ENCODE peak calls at places on chromosomes 5 and 9, in seven cellular contexts. E, U, F, Q, Z, B and D are unnamed samples.

GRCh38 chr5:80408475-80408875 is 611 bp downstream of the ZFYVE16 start:
- DNase-seq in E (peak; percentile 67), U (no peak), F (no peak), Q (no peak), Z (no peak), B (no peak), D (no peak)

GRCh38 chr5:143244000-143244736 is 159.3 kb downstream of the NR3C1 start:
- DNase-seq in E (peak; percentile 81), U (no peak), F (no peak), Q (peak; percentile 54), Z (peak; percentile 35), B (no peak), D (no peak)

GRCh38 chr9:131995382-131995781 is 84.3 kb downstream of the MED27 start:
- DNase-seq in E (peak; percentile 15), U (no peak), F (no peak), Q (no peak), Z (no peak), B (no peak), D (no peak)

GRCh38 chr5:131595088-131596033 is 39.7 kb downstream of the RAPGEF6 start:
- DNase-seq in E (no peak), U (no peak), F (no peak), Q (no peak), Z (no peak), B (no peak), D (no peak)

GRCh38 chr5:66958984-66959641 is 237.5 kb downstream of the CD180 start:
- DNase-seq in E (no peak), U (no peak), F (peak; percentile 21), Q (peak; percentile 42), Z (no peak), B (no peak), D (no peak)

GRCh38 chr9:14189578-14189977 is 124.4 kb downstream of the NFIB start:
- DNase-seq in E (no peak), U (no peak), F (no peak), Q (no peak), Z (no peak), B (no peak), D (no peak)

GRCh38 chr9:97906236-97906831 is 16.0 kb downstream of the TRMO start:
- DNase-seq in E (no peak), U (no peak), F (no peak), Q (no peak), Z (no peak), B (no peak), D (no peak)

GRCh38 chr5:136276946-136277345 is 84.0 kb upstream of the SMIM32 start:
- DNase-seq in E (no peak), U (no peak), F (no peak), Q (no peak), Z (no peak), B (no peak), D (no peak)

GRCh38 chr5:68046445-68046844 is 169.1 kb upstream of the PIK3R1 start:
- DNase-seq in E (peak; percentile 24), U (no peak), F (no peak), Q (no peak), Z (no peak), B (no peak), D (no peak)

GRCh38 chr9:589723-590122 is 251.8 kb upstream of the DMRT1 start:
- DNase-seq in E (no peak), U (no peak), F (no peak), Q (no peak), Z (no peak), B (no peak), D (no peak)

GRCh38 chr5:124438390-124439380 is 307.8 kb downstream of the ZNF608 start:
- DNase-seq in E (no peak), U (no peak), F (peak; percentile 37), Q (no peak), Z (no peak), B (no peak), D (no peak)

GRCh38 chr5:124278636-124279035 is 467.8 kb downstream of the ZNF608 start:
- DNase-seq in E (no peak), U (no peak), F (no peak), Q (no peak), Z (no peak), B (no peak), D (no peak)

GRCh38 chr5:38138574-38138973 is 119.8 kb upstream of the EGFLAM start:
- DNase-seq in E (no peak), U (no peak), F (no peak), Q (no peak), Z (no peak), B (no peak), D (no peak)

GRCh38 chr5:113293068-113293571 is 141.7 kb downstream of the TSSK1B start:
- DNase-seq in E (no peak), U (no peak), F (peak; percentile 57), Q (no peak), Z (no peak), B (no peak), D (no peak)

GRCh38 chr5:159965031-159965837 is 43.7 kb upstream of the TTC1 start:
- DNase-seq in E (peak; percentile 36), U (peak; percentile 79), F (peak; percentile 86), Q (peak; percentile 47), Z (no peak), B (no peak), D (no peak)

GRCh38 chr5:138752951-138753793 is at the start of gene CTNNA1:
- DNase-seq in E (peak; percentile 84), U (peak; percentile 93), F (peak; percentile 92), Q (peak; percentile 78), Z (peak; percentile 36), B (peak; percentile 72), D (peak; percentile 83)

GRCh38 chr5:191036-191948 is at the start of gene LRRC14B:
- DNase-seq in E (no peak), U (peak; percentile 84), F (no peak), Q (no peak), Z (no peak), B (no peak), D (no peak)

GRCh38 chr9:131837316-131837715 is 97.4 kb upstream of the RAPGEF1 start:
- DNase-seq in E (peak; percentile 36), U (no peak), F (peak; percentile 49), Q (no peak), Z (no peak), B (no peak), D (no peak)

GRCh38 chr9:132056717-132057429 is 22.8 kb downstream of the MED27 start:
- DNase-seq in E (no peak), U (no peak), F (no peak), Q (no peak), Z (no peak), B (no peak), D (no peak)

GRCh38 chr5:138705007-138705406 is 48.2 kb upstream of the CTNNA1 start:
- DNase-seq in E (no peak), U (no peak), F (no peak), Q (no peak), Z (no peak), B (no peak), D (no peak)

GRCh38 chr9:69898714-69899209 is 78.1 kb downstream of the CFAP95 start:
- DNase-seq in E (no peak), U (no peak), F (no peak), Q (no peak), Z (no peak), B (no peak), D (no peak)

GRCh38 chr9:75775173-75775572 is 115.3 kb upstream of the PCSK5 start:
- DNase-seq in E (no peak), U (no peak), F (no peak), Q (no peak), Z (no peak), B (no peak), D (no peak)

GRCh38 chr5:141821430-141821925 is 56.7 kb downstream of the PCDH1 start:
- DNase-seq in E (peak; percentile 27), U (no peak), F (peak; percentile 61), Q (no peak), Z (no peak), B (no peak), D (no peak)

GRCh38 chr5:11075010-11075860 is 314.2 kb upstream of the DAP start:
- DNase-seq in E (no peak), U (no peak), F (peak; percentile 53), Q (no peak), Z (no peak), B (no peak), D (no peak)
- TF ChIP-seq CTCF in E (no peak), U (no peak), F (peak; percentile 72), Q (no peak), Z (no peak), B (no peak), D (peak; percentile 45)

GRCh38 chr9:7259544-7260241 is 501.9 kb downstream of the KDM4C start:
- DNase-seq in E (no peak), U (no peak), F (no peak), Q (no peak), Z (no peak), B (no peak), D (no peak)
- TF ChIP-seq CTCF in E (peak; percentile 19), U (no peak), F (peak; percentile 28), Q (no peak), Z (no peak), B (no peak), D (no peak)

GRCh38 chr9:37939575-37940095 is 35.7 kb upstream of the SLC25A51 start:
- DNase-seq in E (no peak), U (no peak), F (no peak), Q (no peak), Z (no peak), B (no peak), D (no peak)

GRCh38 chr9:37938121-37938906 is 34.4 kb upstream of the SLC25A51 start:
- DNase-seq in E (no peak), U (no peak), F (peak; percentile 37), Q (no peak), Z (no peak), B (no peak), D (no peak)

GRCh38 chr9:37943329-37944265 is 39.7 kb upstream of the SLC25A51 start:
- DNase-seq in E (no peak), U (no peak), F (no peak), Q (peak; percentile 66), Z (no peak), B (no peak), D (no peak)

GRCh38 chr9:37942616-37943328 is 38.8 kb upstream of the SLC25A51 start:
- DNase-seq in E (no peak), U (no peak), F (no peak), Q (no peak), Z (no peak), B (no peak), D (no peak)

GRCh38 chr9:37941253-37941652 is 37.3 kb upstream of the SLC25A51 start:
- DNase-seq in E (no peak), U (no peak), F (no peak), Q (no peak), Z (no peak), B (no peak), D (no peak)
- TF ChIP-seq CTCF in E (no peak), U (no peak), F (peak; percentile 13), Q (no peak), Z (no peak), B (no peak), D (no peak)

DNA sequence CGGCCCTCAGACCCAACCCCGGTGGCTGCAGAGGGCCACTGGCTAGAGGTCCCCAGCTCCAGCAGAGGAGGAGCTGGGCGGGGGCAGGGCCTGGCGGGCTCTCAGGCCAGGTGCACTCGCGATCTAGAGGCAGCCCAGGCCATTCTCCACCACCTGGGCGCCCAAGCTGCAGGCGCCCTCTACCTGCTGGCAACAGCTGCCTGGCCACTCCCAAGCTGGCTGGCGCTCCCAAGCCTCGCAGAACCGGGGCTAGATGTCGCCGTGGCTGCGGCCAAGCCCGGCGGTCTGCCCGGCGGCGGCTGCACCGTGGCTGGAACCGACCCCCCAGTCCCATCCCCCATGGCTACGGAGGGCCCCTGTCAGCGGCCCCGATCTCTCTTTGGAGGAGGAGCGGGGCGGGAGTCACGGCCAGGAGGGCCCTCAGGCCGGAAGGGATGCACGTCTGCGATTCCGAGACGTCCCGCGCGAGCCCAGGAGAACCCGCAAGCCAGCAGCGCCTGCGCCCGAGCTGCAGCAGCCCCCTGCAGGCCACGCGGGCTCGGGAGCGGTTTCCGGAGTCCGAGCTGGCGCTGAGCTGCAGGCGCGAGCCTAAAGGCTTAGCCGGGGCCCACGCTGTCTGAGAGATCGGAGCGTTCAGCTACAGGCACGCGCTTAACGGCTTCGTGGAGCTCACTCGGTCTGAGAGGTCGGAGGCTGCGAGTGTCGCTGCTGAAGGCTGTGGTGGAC is 44.3 kb upstream of the BICD2 start:
- DNase-seq in E (peak; percentile 41), U (peak; percentile 87), F (peak; percentile 92), Q (peak; percentile 42), Z (peak; percentile 38), B (peak; percentile 62), D (peak; percentile 88)
- TF ChIP-seq CTCF in E (no peak), U (peak; percentile 27), F (peak; percentile 48), Q (no peak), Z (no peak), B (no peak), D (peak; percentile 65)